ENCODE peak calls at places on chromosomes 12 and 14, in seven cellular contexts. One of them, this sample, is unnamed.

GRCh38 chr14:105067969-105068301 is 2.7 kb upstream of the GPR132 start:
- DNase-seq in stimulated activated naive CD8-positive, alpha-beta T cell treated with anti-CD3 and anti-CD28 coated beads, Interleukin-15, Interleukin-2, amounts not matched to agents 100 U/mL and 50 U/mL, for 24 hours: no peak
- DNase-seq in stimulated activated CD8-positive, alpha-beta memory T cell treated with anti-CD3 and anti-CD28 coated beads, Interleukin-12 subunit alpha, Interleukin-12 subunit beta, amount 100 ng/mL, for 4 hours: no peak
- DNase-seq in activated naive CD4-positive, alpha-beta T cell: no peak
- DNase-seq in HTR-8/SVneo: no peak
- DNase-seq in cardiac muscle cell: no peak
- DNase-seq in SK-N-DZ: no peak
- DNase-seq in this sample: no peak

GRCh38 chr12:109531411-109531810 is 41.9 kb downstream of the MMAB start:
- DNase-seq in activated naive CD4-positive, alpha-beta T cell: no peak
- DNase-seq in stimulated activated naive CD8-positive, alpha-beta T cell treated with anti-CD3 and anti-CD28 coated beads, Interleukin-15, Interleukin-2, amounts not matched to agents 100 U/mL and 50 U/mL, for 24 hours: no peak
- DNase-seq in HTR-8/SVneo: no peak
- DNase-seq in stimulated activated CD8-positive, alpha-beta memory T cell treated with anti-CD3 and anti-CD28 coated beads, Interleukin-12 subunit alpha, Interleukin-12 subunit beta, amount 100 ng/mL, for 4 hours: no peak
- DNase-seq in cardiac muscle cell: no peak
- DNase-seq in SK-N-DZ: peak
- DNase-seq in this sample: no peak

GRCh38 chr12:553216-554000 is 93.7 kb downstream of the B4GALNT3 start:
- DNase-seq in activated naive CD4-positive, alpha-beta T cell: no peak
- DNase-seq in stimulated activated CD8-positive, alpha-beta memory T cell treated with anti-CD3 and anti-CD28 coated beads, Interleukin-12 subunit alpha, Interleukin-12 subunit beta, amount 100 ng/mL, for 4 hours: peak
- DNase-seq in cardiac muscle cell: no peak
- DNase-seq in HTR-8/SVneo: no peak
- DNase-seq in SK-N-DZ: no peak
- DNase-seq in stimulated activated naive CD8-positive, alpha-beta T cell treated with anti-CD3 and anti-CD28 coated beads, Interleukin-15, Interleukin-2, amounts not matched to agents 100 U/mL and 50 U/mL, for 24 hours: peak
- DNase-seq in this sample: no peak

GRCh38 chr12:51798507-51798906 is 50.0 kb downstream of the FIGNL2 start:
- DNase-seq in activated naive CD4-positive, alpha-beta T cell: no peak
- DNase-seq in HTR-8/SVneo: no peak
- DNase-seq in cardiac muscle cell: no peak
- DNase-seq in SK-N-DZ: no peak
- DNase-seq in stimulated activated CD8-positive, alpha-beta memory T cell treated with anti-CD3 and anti-CD28 coated beads, Interleukin-12 subunit alpha, Interleukin-12 subunit beta, amount 100 ng/mL, for 4 hours: no peak
- DNase-seq in stimulated activated naive CD8-positive, alpha-beta T cell treated with anti-CD3 and anti-CD28 coated beads, Interleukin-15, Interleukin-2, amounts not matched to agents 100 U/mL and 50 U/mL, for 24 hours: no peak
- DNase-seq in this sample: no peak

GRCh38 chr14:51211149-51211548 is 28.9 kb upstream of the TMX1 start:
- DNase-seq in cardiac muscle cell: peak
- DNase-seq in stimulated activated CD8-positive, alpha-beta memory T cell treated with anti-CD3 and anti-CD28 coated beads, Interleukin-12 subunit alpha, Interleukin-12 subunit beta, amount 100 ng/mL, for 4 hours: no peak
- DNase-seq in SK-N-DZ: no peak
- DNase-seq in HTR-8/SVneo: no peak
- DNase-seq in stimulated activated naive CD8-positive, alpha-beta T cell treated with anti-CD3 and anti-CD28 coated beads, Interleukin-15, Interleukin-2, amounts not matched to agents 100 U/mL and 50 U/mL, for 24 hours: no peak
- DNase-seq in activated naive CD4-positive, alpha-beta T cell: no peak
- DNase-seq in this sample: no peak

GRCh38 chr12:38138225-38139221 is 178.1 kb upstream of the ALG10B start:
- DNase-seq in activated naive CD4-positive, alpha-beta T cell: no peak
- DNase-seq in SK-N-DZ: peak
- DNase-seq in stimulated activated naive CD8-positive, alpha-beta T cell treated with anti-CD3 and anti-CD28 coated beads, Interleukin-15, Interleukin-2, amounts not matched to agents 100 U/mL and 50 U/mL, for 24 hours: peak
- DNase-seq in stimulated activated CD8-positive, alpha-beta memory T cell treated with anti-CD3 and anti-CD28 coated beads, Interleukin-12 subunit alpha, Interleukin-12 subunit beta, amount 100 ng/mL, for 4 hours: no peak
- DNase-seq in HTR-8/SVneo: peak
- DNase-seq in cardiac muscle cell: peak
- DNase-seq in this sample: peak

GRCh38 chr14:62661818-62662217 is 383.4 kb downstream of the KCNH5 start:
- DNase-seq in stimulated activated CD8-positive, alpha-beta memory T cell treated with anti-CD3 and anti-CD28 coated beads, Interleukin-12 subunit alpha, Interleukin-12 subunit beta, amount 100 ng/mL, for 4 hours: no peak
- DNase-seq in SK-N-DZ: no peak
- DNase-seq in activated naive CD4-positive, alpha-beta T cell: no peak
- DNase-seq in HTR-8/SVneo: no peak
- DNase-seq in stimulated activated naive CD8-positive, alpha-beta T cell treated with anti-CD3 and anti-CD28 coated beads, Interleukin-15, Interleukin-2, amounts not matched to agents 100 U/mL and 50 U/mL, for 24 hours: no peak
- DNase-seq in cardiac muscle cell: peak
- DNase-seq in this sample: no peak

GRCh38 chr14:95056476-95056875 is 100.9 kb downstream of the DICER1 start:
- DNase-seq in stimulated activated CD8-positive, alpha-beta memory T cell treated with anti-CD3 and anti-CD28 coated beads, Interleukin-12 subunit alpha, Interleukin-12 subunit beta, amount 100 ng/mL, for 4 hours: no peak
- DNase-seq in stimulated activated naive CD8-positive, alpha-beta T cell treated with anti-CD3 and anti-CD28 coated beads, Interleukin-15, Interleukin-2, amounts not matched to agents 100 U/mL and 50 U/mL, for 24 hours: no peak
- DNase-seq in HTR-8/SVneo: no peak
- DNase-seq in SK-N-DZ: no peak
- DNase-seq in activated naive CD4-positive, alpha-beta T cell: no peak
- DNase-seq in cardiac muscle cell: no peak
- DNase-seq in this sample: no peak

GRCh38 chr12:112992541-112993398 is 14.5 kb downstream of the OAS2 start:
- DNase-seq in cardiac muscle cell: peak
- DNase-seq in SK-N-DZ: peak
- DNase-seq in stimulated activated naive CD8-positive, alpha-beta T cell treated with anti-CD3 and anti-CD28 coated beads, Interleukin-15, Interleukin-2, amounts not matched to agents 100 U/mL and 50 U/mL, for 24 hours: peak
- DNase-seq in activated naive CD4-positive, alpha-beta T cell: peak
- DNase-seq in stimulated activated CD8-positive, alpha-beta memory T cell treated with anti-CD3 and anti-CD28 coated beads, Interleukin-12 subunit alpha, Interleukin-12 subunit beta, amount 100 ng/mL, for 4 hours: no peak
- DNase-seq in HTR-8/SVneo: peak
- DNase-seq in this sample: peak

GRCh38 chr12:29234965-29235364 is 85.9 kb downstream of the FAR2 start:
- DNase-seq in HTR-8/SVneo: no peak
- DNase-seq in SK-N-DZ: no peak
- DNase-seq in cardiac muscle cell: no peak
- DNase-seq in activated naive CD4-positive, alpha-beta T cell: no peak
- DNase-seq in stimulated activated CD8-positive, alpha-beta memory T cell treated with anti-CD3 and anti-CD28 coated beads, Interleukin-12 subunit alpha, Interleukin-12 subunit beta, amount 100 ng/mL, for 4 hours: no peak
- DNase-seq in stimulated activated naive CD8-positive, alpha-beta T cell treated with anti-CD3 and anti-CD28 coated beads, Interleukin-15, Interleukin-2, amounts not matched to agents 100 U/mL and 50 U/mL, for 24 hours: no peak
- DNase-seq in this sample: no peak

GRCh38 chr12:96223411-96224218 is 29.4 kb downstream of the ELK3 start:
- DNase-seq in cardiac muscle cell: no peak
- DNase-seq in SK-N-DZ: no peak
- DNase-seq in HTR-8/SVneo: no peak
- DNase-seq in stimulated activated CD8-positive, alpha-beta memory T cell treated with anti-CD3 and anti-CD28 coated beads, Interleukin-12 subunit alpha, Interleukin-12 subunit beta, amount 100 ng/mL, for 4 hours: no peak
- DNase-seq in activated naive CD4-positive, alpha-beta T cell: no peak
- DNase-seq in stimulated activated naive CD8-positive, alpha-beta T cell treated with anti-CD3 and anti-CD28 coated beads, Interleukin-15, Interleukin-2, amounts not matched to agents 100 U/mL and 50 U/mL, for 24 hours: no peak
- DNase-seq in this sample: no peak

GRCh38 chr14:100823488-100823887 is 2.4 kb upstream of the MEG3 start:
- DNase-seq in SK-N-DZ: no peak
- DNase-seq in stimulated activated naive CD8-positive, alpha-beta T cell treated with anti-CD3 and anti-CD28 coated beads, Interleukin-15, Interleukin-2, amounts not matched to agents 100 U/mL and 50 U/mL, for 24 hours: no peak
- DNase-seq in HTR-8/SVneo: no peak
- DNase-seq in stimulated activated CD8-positive, alpha-beta memory T cell treated with anti-CD3 and anti-CD28 coated beads, Interleukin-12 subunit alpha, Interleukin-12 subunit beta, amount 100 ng/mL, for 4 hours: no peak
- DNase-seq in activated naive CD4-positive, alpha-beta T cell: no peak
- DNase-seq in cardiac muscle cell: no peak
- DNase-seq in this sample: no peak

GRCh38 chr12:64351265-64351664 is 39.3 kb downstream of the C12orf56 start:
- DNase-seq in activated naive CD4-positive, alpha-beta T cell: no peak
- DNase-seq in stimulated activated CD8-positive, alpha-beta memory T cell treated with anti-CD3 and anti-CD28 coated beads, Interleukin-12 subunit alpha, Interleukin-12 subunit beta, amount 100 ng/mL, for 4 hours: no peak
- DNase-seq in HTR-8/SVneo: no peak
- DNase-seq in stimulated activated naive CD8-positive, alpha-beta T cell treated with anti-CD3 and anti-CD28 coated beads, Interleukin-15, Interleukin-2, amounts not matched to agents 100 U/mL and 50 U/mL, for 24 hours: no peak
- DNase-seq in cardiac muscle cell: no peak
- DNase-seq in SK-N-DZ: no peak
- DNase-seq in this sample: no peak

GRCh38 chr12:39971348-39971747 is 134.5 kb downstream of the SLC2A13 start:
- DNase-seq in HTR-8/SVneo: no peak
- DNase-seq in SK-N-DZ: no peak
- DNase-seq in cardiac muscle cell: no peak
- DNase-seq in activated naive CD4-positive, alpha-beta T cell: no peak
- DNase-seq in stimulated activated CD8-positive, alpha-beta memory T cell treated with anti-CD3 and anti-CD28 coated beads, Interleukin-12 subunit alpha, Interleukin-12 subunit beta, amount 100 ng/mL, for 4 hours: no peak
- DNase-seq in stimulated activated naive CD8-positive, alpha-beta T cell treated with anti-CD3 and anti-CD28 coated beads, Interleukin-15, Interleukin-2, amounts not matched to agents 100 U/mL and 50 U/mL, for 24 hours: no peak
- DNase-seq in this sample: no peak

GRCh38 chr12:8499616-8500015 is 13.7 kb upstream of the CLEC4D start:
- DNase-seq in stimulated activated naive CD8-positive, alpha-beta T cell treated with anti-CD3 and anti-CD28 coated beads, Interleukin-15, Interleukin-2, amounts not matched to agents 100 U/mL and 50 U/mL, for 24 hours: no peak
- DNase-seq in stimulated activated CD8-positive, alpha-beta memory T cell treated with anti-CD3 and anti-CD28 coated beads, Interleukin-12 subunit alpha, Interleukin-12 subunit beta, amount 100 ng/mL, for 4 hours: no peak
- DNase-seq in cardiac muscle cell: no peak
- DNase-seq in activated naive CD4-positive, alpha-beta T cell: no peak
- DNase-seq in HTR-8/SVneo: no peak
- DNase-seq in SK-N-DZ: no peak
- DNase-seq in this sample: no peak

GRCh38 chr12:3962661-3963483 is 89.7 kb upstream of the PARP11 start:
- DNase-seq in activated naive CD4-positive, alpha-beta T cell: peak
- DNase-seq in SK-N-DZ: no peak
- DNase-seq in cardiac muscle cell: peak
- DNase-seq in HTR-8/SVneo: no peak
- DNase-seq in stimulated activated naive CD8-positive, alpha-beta T cell treated with anti-CD3 and anti-CD28 coated beads, Interleukin-15, Interleukin-2, amounts not matched to agents 100 U/mL and 50 U/mL, for 24 hours: peak
- DNase-seq in stimulated activated CD8-positive, alpha-beta memory T cell treated with anti-CD3 and anti-CD28 coated beads, Interleukin-12 subunit alpha, Interleukin-12 subunit beta, amount 100 ng/mL, for 4 hours: peak
- DNase-seq in this sample: no peak

GRCh38 chr12:15662303-15662980 is 126.7 kb downstream of the EPS8 start:
- DNase-seq in stimulated activated naive CD8-positive, alpha-beta T cell treated with anti-CD3 and anti-CD28 coated beads, Interleukin-15, Interleukin-2, amounts not matched to agents 100 U/mL and 50 U/mL, for 24 hours: no peak
- DNase-seq in HTR-8/SVneo: peak
- DNase-seq in stimulated activated CD8-positive, alpha-beta memory T cell treated with anti-CD3 and anti-CD28 coated beads, Interleukin-12 subunit alpha, Interleukin-12 subunit beta, amount 100 ng/mL, for 4 hours: no peak
- DNase-seq in SK-N-DZ: no peak
- DNase-seq in cardiac muscle cell: peak
- DNase-seq in activated naive CD4-positive, alpha-beta T cell: no peak
- DNase-seq in this sample: peak

GRCh38 chr12:131921866-131922769 is 7.0 kb upstream of the PUS1 start:
- DNase-seq in stimulated activated naive CD8-positive, alpha-beta T cell treated with anti-CD3 and anti-CD28 coated beads, Interleukin-15, Interleukin-2, amounts not matched to agents 100 U/mL and 50 U/mL, for 24 hours: no peak
- DNase-seq in SK-N-DZ: no peak
- DNase-seq in stimulated activated CD8-positive, alpha-beta memory T cell treated with anti-CD3 and anti-CD28 coated beads, Interleukin-12 subunit alpha, Interleukin-12 subunit beta, amount 100 ng/mL, for 4 hours: no peak
- DNase-seq in activated naive CD4-positive, alpha-beta T cell: no peak
- DNase-seq in cardiac muscle cell: no peak
- DNase-seq in HTR-8/SVneo: no peak
- DNase-seq in this sample: no peak

GRCh38 chr12:51246254-51246853 is 7.7 kb downstream of the DAZAP2 start:
- DNase-seq in stimulated activated naive CD8-positive, alpha-beta T cell treated with anti-CD3 and anti-CD28 coated beads, Interleukin-15, Interleukin-2, amounts not matched to agents 100 U/mL and 50 U/mL, for 24 hours: peak
- DNase-seq in stimulated activated CD8-positive, alpha-beta memory T cell treated with anti-CD3 and anti-CD28 coated beads, Interleukin-12 subunit alpha, Interleukin-12 subunit beta, amount 100 ng/mL, for 4 hours: no peak
- DNase-seq in SK-N-DZ: no peak
- DNase-seq in cardiac muscle cell: peak
- DNase-seq in HTR-8/SVneo: no peak
- DNase-seq in activated naive CD4-positive, alpha-beta T cell: no peak
- DNase-seq in this sample: no peak

GRCh38 chr12:19616781-19617180 is 177.5 kb downstream of the AEBP2 start:
- DNase-seq in stimulated activated naive CD8-positive, alpha-beta T cell treated with anti-CD3 and anti-CD28 coated beads, Interleukin-15, Interleukin-2, amounts not matched to agents 100 U/mL and 50 U/mL, for 24 hours: no peak
- DNase-seq in SK-N-DZ: no peak
- DNase-seq in cardiac muscle cell: no peak
- DNase-seq in activated naive CD4-positive, alpha-beta T cell: no peak
- DNase-seq in stimulated activated CD8-positive, alpha-beta memory T cell treated with anti-CD3 and anti-CD28 coated beads, Interleukin-12 subunit alpha, Interleukin-12 subunit beta, amount 100 ng/mL, for 4 hours: no peak
- DNase-seq in HTR-8/SVneo: no peak
- DNase-seq in this sample: no peak

GRCh38 chr12:39309516-39309915 is 133.4 kb downstream of the KIF21A start:
- DNase-seq in activated naive CD4-positive, alpha-beta T cell: no peak
- DNase-seq in HTR-8/SVneo: no peak
- DNase-seq in cardiac muscle cell: no peak
- DNase-seq in SK-N-DZ: no peak
- DNase-seq in stimulated activated CD8-positive, alpha-beta memory T cell treated with anti-CD3 and anti-CD28 coated beads, Interleukin-12 subunit alpha, Interleukin-12 subunit beta, amount 100 ng/mL, for 4 hours: no peak
- DNase-seq in stimulated activated naive CD8-positive, alpha-beta T cell treated with anti-CD3 and anti-CD28 coated beads, Interleukin-15, Interleukin-2, amounts not matched to agents 100 U/mL and 50 U/mL, for 24 hours: no peak
- DNase-seq in this sample: no peak

GRCh38 chr12:31965090-31965489 is 5.9 kb downstream of the RESF1 start:
- DNase-seq in stimulated activated CD8-positive, alpha-beta memory T cell treated with anti-CD3 and anti-CD28 coated beads, Interleukin-12 subunit alpha, Interleukin-12 subunit beta, amount 100 ng/mL, for 4 hours: no peak
- DNase-seq in SK-N-DZ: no peak
- DNase-seq in stimulated activated naive CD8-positive, alpha-beta T cell treated with anti-CD3 and anti-CD28 coated beads, Interleukin-15, Interleukin-2, amounts not matched to agents 100 U/mL and 50 U/mL, for 24 hours: peak
- DNase-seq in cardiac muscle cell: no peak
- DNase-seq in HTR-8/SVneo: no peak
- DNase-seq in activated naive CD4-positive, alpha-beta T cell: no peak
- DNase-seq in this sample: no peak

GRCh38 chr14:102554835-102555819 is 37.3 kb upstream of the RCOR1 start:
- DNase-seq in HTR-8/SVneo: no peak
- DNase-seq in cardiac muscle cell: peak
- DNase-seq in activated naive CD4-positive, alpha-beta T cell: peak
- DNase-seq in stimulated activated naive CD8-positive, alpha-beta T cell treated with anti-CD3 and anti-CD28 coated beads, Interleukin-15, Interleukin-2, amounts not matched to agents 100 U/mL and 50 U/mL, for 24 hours: peak
- DNase-seq in stimulated activated CD8-positive, alpha-beta memory T cell treated with anti-CD3 and anti-CD28 coated beads, Interleukin-12 subunit alpha, Interleukin-12 subunit beta, amount 100 ng/mL, for 4 hours: peak
- DNase-seq in SK-N-DZ: no peak
- DNase-seq in this sample: no peak

GRCh38 chr12:267581-268482 is 5.2 kb upstream of the SLC6A13 start:
- DNase-seq in stimulated activated CD8-positive, alpha-beta memory T cell treated with anti-CD3 and anti-CD28 coated beads, Interleukin-12 subunit alpha, Interleukin-12 subunit beta, amount 100 ng/mL, for 4 hours: no peak
- DNase-seq in SK-N-DZ: peak
- DNase-seq in HTR-8/SVneo: no peak
- DNase-seq in stimulated activated naive CD8-positive, alpha-beta T cell treated with anti-CD3 and anti-CD28 coated beads, Interleukin-15, Interleukin-2, amounts not matched to agents 100 U/mL and 50 U/mL, for 24 hours: no peak
- DNase-seq in cardiac muscle cell: no peak
- DNase-seq in activated naive CD4-positive, alpha-beta T cell: no peak
- DNase-seq in this sample: no peak

GRCh38 chr12:92803921-92804320 is 101.1 kb downstream of the PLEKHG7 start:
- DNase-seq in cardiac muscle cell: no peak
- DNase-seq in stimulated activated naive CD8-positive, alpha-beta T cell treated with anti-CD3 and anti-CD28 coated beads, Interleukin-15, Interleukin-2, amounts not matched to agents 100 U/mL and 50 U/mL, for 24 hours: no peak
- DNase-seq in activated naive CD4-positive, alpha-beta T cell: no peak
- DNase-seq in stimulated activated CD8-positive, alpha-beta memory T cell treated with anti-CD3 and anti-CD28 coated beads, Interleukin-12 subunit alpha, Interleukin-12 subunit beta, amount 100 ng/mL, for 4 hours: no peak
- DNase-seq in SK-N-DZ: no peak
- DNase-seq in HTR-8/SVneo: no peak
- DNase-seq in this sample: no peak

GRCh38 chr14:33678012-33678411 is 272.9 kb downstream of the EGLN3 start:
- DNase-seq in SK-N-DZ: peak
- DNase-seq in stimulated activated naive CD8-positive, alpha-beta T cell treated with anti-CD3 and anti-CD28 coated beads, Interleukin-15, Interleukin-2, amounts not matched to agents 100 U/mL and 50 U/mL, for 24 hours: no peak
- DNase-seq in stimulated activated CD8-positive, alpha-beta memory T cell treated with anti-CD3 and anti-CD28 coated beads, Interleukin-12 subunit alpha, Interleukin-12 subunit beta, amount 100 ng/mL, for 4 hours: no peak
- DNase-seq in activated naive CD4-positive, alpha-beta T cell: no peak
- DNase-seq in cardiac muscle cell: no peak
- DNase-seq in HTR-8/SVneo: no peak
- DNase-seq in this sample: no peak

GRCh38 chr12:32139064-32139421 is 32.4 kb downstream of the BICD1 start:
- DNase-seq in activated naive CD4-positive, alpha-beta T cell: no peak
- DNase-seq in SK-N-DZ: no peak
- DNase-seq in HTR-8/SVneo: no peak
- DNase-seq in stimulated activated CD8-positive, alpha-beta memory T cell treated with anti-CD3 and anti-CD28 coated beads, Interleukin-12 subunit alpha, Interleukin-12 subunit beta, amount 100 ng/mL, for 4 hours: no peak
- DNase-seq in stimulated activated naive CD8-positive, alpha-beta T cell treated with anti-CD3 and anti-CD28 coated beads, Interleukin-15, Interleukin-2, amounts not matched to agents 100 U/mL and 50 U/mL, for 24 hours: peak
- DNase-seq in cardiac muscle cell: peak
- DNase-seq in this sample: no peak

GRCh38 chr12:56338643-56339422 is at the start of gene IL23A:
- DNase-seq in cardiac muscle cell: no peak
- DNase-seq in SK-N-DZ: no peak
- DNase-seq in stimulated activated naive CD8-positive, alpha-beta T cell treated with anti-CD3 and anti-CD28 coated beads, Interleukin-15, Interleukin-2, amounts not matched to agents 100 U/mL and 50 U/mL, for 24 hours: peak
- DNase-seq in HTR-8/SVneo: no peak
- DNase-seq in activated naive CD4-positive, alpha-beta T cell: peak
- DNase-seq in stimulated activated CD8-positive, alpha-beta memory T cell treated with anti-CD3 and anti-CD28 coated beads, Interleukin-12 subunit alpha, Interleukin-12 subunit beta, amount 100 ng/mL, for 4 hours: peak
- DNase-seq in this sample: peak

GRCh38 chr12:18752280-18752920 is 14.5 kb downstream of the CAPZA3 start:
- DNase-seq in SK-N-DZ: peak
- DNase-seq in stimulated activated CD8-positive, alpha-beta memory T cell treated with anti-CD3 and anti-CD28 coated beads, Interleukin-12 subunit alpha, Interleukin-12 subunit beta, amount 100 ng/mL, for 4 hours: no peak
- DNase-seq in stimulated activated naive CD8-positive, alpha-beta T cell treated with anti-CD3 and anti-CD28 coated beads, Interleukin-15, Interleukin-2, amounts not matched to agents 100 U/mL and 50 U/mL, for 24 hours: no peak
- DNase-seq in cardiac muscle cell: peak
- DNase-seq in HTR-8/SVneo: no peak
- DNase-seq in activated naive CD4-positive, alpha-beta T cell: no peak
- DNase-seq in this sample: peak

GRCh38 chr12:90010089-90010488 is 301.5 kb upstream of the ATP2B1 start:
- DNase-seq in stimulated activated naive CD8-positive, alpha-beta T cell treated with anti-CD3 and anti-CD28 coated beads, Interleukin-15, Interleukin-2, amounts not matched to agents 100 U/mL and 50 U/mL, for 24 hours: no peak
- DNase-seq in stimulated activated CD8-positive, alpha-beta memory T cell treated with anti-CD3 and anti-CD28 coated beads, Interleukin-12 subunit alpha, Interleukin-12 subunit beta, amount 100 ng/mL, for 4 hours: no peak
- DNase-seq in SK-N-DZ: peak
- DNase-seq in activated naive CD4-positive, alpha-beta T cell: no peak
- DNase-seq in cardiac muscle cell: no peak
- DNase-seq in HTR-8/SVneo: no peak
- DNase-seq in this sample: peak

GRCh38 chr12:54933381-54933780 is 51.2 kb downstream of the TESPA1 start:
- DNase-seq in stimulated activated CD8-positive, alpha-beta memory T cell treated with anti-CD3 and anti-CD28 coated beads, Interleukin-12 subunit alpha, Interleukin-12 subunit beta, amount 100 ng/mL, for 4 hours: no peak
- DNase-seq in activated naive CD4-positive, alpha-beta T cell: no peak
- DNase-seq in stimulated activated naive CD8-positive, alpha-beta T cell treated with anti-CD3 and anti-CD28 coated beads, Interleukin-15, Interleukin-2, amounts not matched to agents 100 U/mL and 50 U/mL, for 24 hours: no peak
- DNase-seq in SK-N-DZ: no peak
- DNase-seq in cardiac muscle cell: peak
- DNase-seq in HTR-8/SVneo: no peak
- DNase-seq in this sample: peak

This sample was measured in kidney glomerular epithelial cell.